ENCODE peak calls at places on chromosome 21, in nine cellular contexts. G is stimulated activated CD8-positive, alpha-beta memory T cell treated with anti-CD3 and anti-CD28 coated beads, Interleukin-15, amount 100 ng/mL, for 1 hour; Q is choroid plexus epithelial cell; M is GM20000; I is activated CD8-positive, alpha-beta memory T cell treated with anti-CD3 and anti-CD28 coated beads, Interleukin-2, amount 50 U/mL, for 48 hours; N is mucosa of descending colon; H is CD8-positive, alpha-beta T cell; V is activated gamma-delta T cell treated with anti-CD3 and anti-CD28 coated beads, Interleukin-2, amount 50 U/mL, for 16 hours; E is iPS-NIHi11. Y is an unnamed sample.

GRCh38 chr21:43864806-43865470 is at the start of gene AGPAT3:
- DNase-seq in G (no peak), E (peak; percentile 76), N (peak; percentile 60), V (no peak), Q (no peak), H (peak; percentile 41), M (peak; percentile 83), I (peak; percentile 67), Y (peak; percentile 30)

GRCh38 chr21:46493828-46494227 is 35.1 kb downstream of the DIP2A start:
- DNase-seq in Q (no peak), E (no peak), V (no peak), G (no peak), I (no peak), M (no peak), N (no peak), H (no peak), Y (no peak)

GRCh38 chr21:26941436-26941835 is 25.5 kb downstream of the ADAMTS5 start:
- DNase-seq in V (no peak), M (no peak), H (no peak), Q (peak; percentile 45), G (no peak), E (no peak), I (no peak), N (no peak), Y (no peak)

GRCh38 chr21:14267071-14267470 is 51.1 kb downstream of the RBM11 start:
- DNase-seq in G (no peak), E (no peak), N (no peak), Q (no peak), V (no peak), I (no peak), H (no peak), M (no peak), Y (no peak)

GRCh38 chr21:34202553-34203332 is 129.4 kb downstream of the MRPS6 start:
- DNase-seq in M (no peak), Q (peak; percentile 40), G (no peak), V (no peak), H (no peak), N (no peak), E (peak; percentile 57), I (no peak), Y (no peak)

GRCh38 chr21:44304041-44304738 is 4.3 kb downstream of the PFKL start:
- DNase-seq in V (no peak), N (no peak), Q (no peak), I (no peak), M (no peak), G (no peak), H (no peak), E (no peak), Y (no peak)

GRCh38 chr21:45325206-45326168 is 37.8 kb upstream of the POFUT2 start:
- DNase-seq in G (no peak), H (no peak), M (no peak), E (no peak), V (no peak), I (no peak), Q (no peak), N (no peak), Y (no peak)

GRCh38 chr21:30518876-30519275 is 16.9 kb upstream of the KRTAP19-5 start:
- DNase-seq in H (no peak), M (no peak), G (no peak), I (no peak), V (no peak), N (no peak), Q (no peak), E (no peak), Y (no peak)

GRCh38 chr21:42750737-42751530 is 97.5 kb downstream of the PDE9A start:
- DNase-seq in V (no peak), N (no peak), M (no peak), H (no peak), Q (no peak), I (no peak), G (no peak), E (no peak), Y (no peak)

GRCh38 chr21:46639489-46640386 is 4.3 kb downstream of the PRMT2 start:
- DNase-seq in G (no peak), E (no peak), H (no peak), Q (peak; percentile 50), V (no peak), I (no peak), N (no peak), M (no peak), Y (no peak)

GRCh38 chr21:44709426-44710293 is 1.7 kb downstream of the TSPEAR start:
- DNase-seq in V (no peak), Q (peak; percentile 12), E (no peak), N (no peak), M (no peak), I (peak; percentile 54), H (peak; percentile 39), G (no peak), Y (peak; percentile 20)

GRCh38 chr21:45831991-45832740 is 149.4 kb upstream of the COL6A1 start:
- DNase-seq in G (no peak), M (no peak), N (peak; percentile 58), I (peak; percentile 37), V (no peak), Q (peak; percentile 87), E (no peak), H (no peak), Y (no peak)

GRCh38 chr21:46253610-46254124 is 25.1 kb upstream of the LSS start:
- DNase-seq in H (peak; percentile 27), M (peak; percentile 65), E (no peak), V (peak; percentile 14), Q (peak; percentile 57), N (no peak), I (no peak), G (no peak), Y (peak; percentile 20)

GRCh38 chr21:45552696-45553391 is 10.6 kb upstream of the SLC19A1 start:
- DNase-seq in I (no peak), G (no peak), E (no peak), M (no peak), H (no peak), Q (no peak), N (peak; percentile 49), V (no peak), Y (no peak)

GRCh38 chr21:44593598-44594405 is 1.5 kb upstream of the KRTAP10-6 start:
- DNase-seq in N (no peak), H (no peak), Q (no peak), E (no peak), V (no peak), G (no peak), M (no peak), I (peak; percentile 32), Y (no peak)

GRCh38 chr21:45841033-45841432 is 140.5 kb upstream of the COL6A1 start:
- DNase-seq in M (no peak), V (no peak), N (no peak), I (no peak), E (no peak), Q (no peak), H (no peak), G (no peak), Y (no peak)

GRCh38 chr21:34930971-34931370 is 118.1 kb downstream of the RUNX1 start:
- DNase-seq in V (no peak), M (no peak), N (no peak), I (no peak), H (no peak), G (no peak), Q (peak; percentile 76), E (no peak), Y (no peak)

GRCh38 chr21:38740131-38740530 is 65.6 kb upstream of the ETS2 start:
- DNase-seq in H (no peak), I (no peak), E (no peak), G (no peak), V (no peak), Q (no peak), N (no peak), M (no peak), Y (no peak)

GRCh38 chr21:44304846-44305245 is 5.0 kb downstream of the PFKL start:
- DNase-seq in V (peak; percentile 29), M (peak; percentile 73), Q (peak; percentile 60), H (peak; percentile 50), N (no peak), G (no peak), E (peak; percentile 65), I (no peak), Y (peak; percentile 48)

GRCh38 chr21:33039542-33039941 is 13.8 kb downstream of the OLIG2 start:
- DNase-seq in M (no peak), E (no peak), H (no peak), Q (no peak), V (no peak), N (no peak), I (no peak), G (no peak), Y (no peak)

GRCh38 chr21:34126269-34126668 is 52.9 kb downstream of the MRPS6 start:
- DNase-seq in I (no peak), H (peak; percentile 36), E (no peak), G (no peak), V (no peak), M (no peak), N (no peak), Q (peak; percentile 47), Y (peak; percentile 31)

GRCh38 chr21:29374481-29374880 is 75.8 kb downstream of the BACH1 start:
- DNase-seq in M (no peak), G (no peak), V (no peak), I (no peak), N (no peak), H (no peak), Q (no peak), E (no peak), Y (no peak)

GRCh38 chr21:35046880-35047229 is 2.2 kb downstream of the RUNX1 start:
- DNase-seq in G (no peak), H (no peak), Q (peak; percentile 72), M (no peak), E (no peak), V (no peak), N (no peak), I (no peak), Y (no peak)

GRCh38 chr21:37005548-37006242 is 807 bp upstream of the RIPPLY3 start:
- DNase-seq in I (no peak), V (no peak), H (no peak), Q (no peak), M (no peak), E (peak; percentile 58), N (no peak), G (no peak), Y (no peak)

GRCh38 chr21:34640858-34641257 is 25.9 kb upstream of the RCAN1 start:
- DNase-seq in E (no peak), H (no peak), N (no peak), M (no peak), I (no peak), Q (peak; percentile 75), V (no peak), G (no peak), Y (no peak)

GRCh38 chr21:36753556-36753955 is 54.6 kb downstream of the SIM2 start:
- DNase-seq in N (no peak), H (no peak), V (no peak), M (no peak), I (no peak), G (no peak), E (no peak), Q (peak; percentile 91), Y (no peak)

GRCh38 chr21:26385721-26386120 is 187.4 kb downstream of the CYYR1 start:
- DNase-seq in E (no peak), I (no peak), M (no peak), V (no peak), N (no peak), H (no peak), Q (no peak), G (no peak), Y (no peak)

GRCh38 chr21:44531606-44532128 is 8.3 kb downstream of the KRTAP10-1 start:
- DNase-seq in I (no peak), M (no peak), G (no peak), N (peak; percentile 37), V (no peak), H (no peak), E (no peak), Q (no peak), Y (no peak)

GRCh38 chr21:45142469-45142868 is 68.1 kb downstream of the ADARB1 start:
- DNase-seq in H (no peak), Q (peak; percentile 90), N (no peak), G (no peak), E (no peak), M (no peak), I (no peak), V (no peak), Y (no peak)